ENCODE peak calls at places on chromosomes 4 and X, in five cellular contexts. J is suprapubic skin, D is H1, M is GM23338, U is transverse colon. A is an unnamed sample.

GRCh38 chrX:9475984-9476383 is 11.1 kb downstream of the TBL1X start:
- DNase-seq in J (no peak), D (no peak), U (no peak), M (no peak), A (no peak)

GRCh38 chr4:150080875-150081274 is 2.6 kb downstream of the DCLK2 start:
- DNase-seq in D (no peak), M (no peak), U (no peak), J (no peak), A (no peak)

GRCh38 chr4:109574443-109574850 is 14.4 kb downstream of the MCUB start:
- DNase-seq in J (no peak), U (no peak), M (peak), D (no peak), A (no peak)

GRCh38 chr4:98566491-98567008 is 91.9 kb downstream of the TSPAN5 start:
- DNase-seq in M (no peak), J (no peak), D (no peak), U (no peak), A (no peak)

GRCh38 chrX:96182366-96182765 is 502.3 kb upstream of the DIAPH2 start:
- DNase-seq in D (no peak), M (peak), U (peak), J (no peak), A (no peak)

GRCh38 chrX:154056739-154057367 is 37.2 kb upstream of the IRAK1 start:
- DNase-seq in J (no peak), M (no peak), D (no peak), U (peak), A (no peak)

GRCh38 chr4:17642404-17642783 is 28.0 kb downstream of the MED28 start:
- DNase-seq in D (no peak), U (no peak), M (no peak), J (no peak), A (no peak)

GRCh38 chrX:106933538-106933961 is 13.3 kb downstream of the CLDN2 start:
- DNase-seq in J (no peak), D (no peak), M (no peak), U (no peak), A (no peak)

GRCh38 chrX:41558531-41558930 is 111.4 kb downstream of the NYX start:
- DNase-seq in U (no peak), J (no peak), D (no peak), M (peak), A (no peak)

GRCh38 chrX:9797961-9798360 is 11.7 kb downstream of the SHROOM2 start:
- DNase-seq in U (no peak), M (no peak), D (no peak), J (no peak), A (no peak)

DNA sequence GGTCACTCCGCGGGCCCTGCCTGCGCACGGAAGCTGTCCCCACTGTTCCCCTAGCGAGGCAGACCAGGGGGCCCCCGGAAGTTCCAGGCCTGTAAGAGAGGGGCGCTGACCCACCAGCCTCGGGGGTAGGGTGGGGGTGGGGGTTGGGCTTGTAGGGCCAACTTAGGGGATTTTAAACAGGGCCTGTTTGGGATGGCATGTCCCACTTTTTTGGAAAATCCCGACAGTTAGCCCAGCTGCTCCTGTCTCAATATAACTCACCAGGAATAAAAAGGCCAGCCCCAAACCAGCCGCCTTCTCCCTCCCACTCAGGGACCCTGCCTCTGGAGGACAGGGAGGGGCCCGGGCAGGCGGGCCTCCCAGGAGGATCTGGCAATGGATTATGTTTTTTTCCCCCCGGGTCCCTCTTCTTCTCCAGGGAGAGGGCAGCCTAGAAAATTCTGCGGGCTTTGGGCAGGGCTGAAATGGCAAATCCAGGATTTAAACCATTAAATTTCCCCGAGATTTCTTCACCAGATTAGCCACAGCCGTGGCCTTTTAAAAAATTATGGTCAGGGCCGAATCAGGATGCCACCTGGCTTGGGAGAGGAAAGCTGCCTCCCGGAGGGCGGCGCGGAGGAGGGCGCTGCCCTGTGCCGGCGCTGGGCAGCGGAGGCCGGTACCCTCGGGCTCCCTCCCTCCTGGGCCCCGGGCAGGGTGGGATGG is 959 bp downstream of the PPP2R2C start:
- DNase-seq in U (no peak), M (peak), D (peak), J (peak), A (peak)
- H3K4me3 ChIP-seq in U (peak), M (peak), D (peak), J (peak), A (peak)

GRCh38 chrX:132631579-132632232 is 142.9 kb upstream of the MBNL3 start:
- DNase-seq in U (no peak), M (peak), D (no peak), J (no peak), A (no peak)
- TF ChIP-seq POLR2AphosphoS5 in U (no peak), M (no peak), D (no peak), J (no peak), A (no peak)

GRCh38 chr4:76211769-76212168 is 1.9 kb downstream of the SCARB2 start:
- DNase-seq in U (no peak), M (no peak), D (no peak), J (no peak), A (no peak)

GRCh38 chr4:76210502-76210901 is 3.1 kb downstream of the SCARB2 start:
- DNase-seq in M (no peak), U (no peak), J (no peak), D (no peak), A (no peak)

GRCh38 chr4:76208005-76208765 is 5.4 kb downstream of the SCARB2 start:
- DNase-seq in M (no peak), U (peak), J (peak), D (no peak), A (peak)

GRCh38 chr4:76212301-76212700 is 1.3 kb downstream of the SCARB2 start:
- DNase-seq in J (no peak), D (no peak), U (no peak), M (no peak), A (no peak)

DNA sequence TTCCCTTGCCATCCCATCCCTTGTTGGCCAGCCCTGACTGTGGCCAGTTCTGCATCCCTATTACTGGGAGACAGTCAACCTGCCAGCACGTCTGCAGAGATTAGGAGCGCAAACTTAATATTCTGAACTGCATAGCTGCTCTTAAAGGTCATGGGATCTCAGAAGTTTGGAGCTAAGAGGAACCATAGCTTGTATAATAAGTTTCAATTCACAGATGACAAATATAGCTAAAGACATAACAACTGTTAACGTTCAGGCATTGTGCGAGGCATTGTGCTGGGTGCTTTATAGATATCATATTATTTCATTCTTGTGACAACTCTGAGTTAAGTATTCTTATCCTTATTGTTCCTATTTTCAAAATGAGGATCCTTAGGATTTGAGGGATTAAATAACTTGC is 3.7 kb downstream of the SCARB2 start:
- DNase-seq in M (no peak), U (no peak), J (no peak), D (no peak), A (no peak)
- H3K27ac ChIP-seq in M (no peak), U (peak), J (peak), D (no peak), A (peak)

GRCh38 chrX:10855845-10856244 is 235.5 kb upstream of the MID1 start:
- DNase-seq in D (no peak), U (no peak), M (no peak), J (no peak), A (no peak)

GRCh38 chrX:10847333-10847732 is 226.9 kb upstream of the MID1 start:
- DNase-seq in M (no peak), U (no peak), D (no peak), J (no peak), A (no peak)

GRCh38 chrX:10856797-10857196 is 236.4 kb upstream of the MID1 start:
- DNase-seq in J (no peak), U (no peak), D (no peak), M (no peak), A (no peak)

GRCh38 chrX:10854594-10854993 is 234.2 kb upstream of the MID1 start:
- DNase-seq in M (peak), D (no peak), U (no peak), J (no peak), A (no peak)

DNA sequence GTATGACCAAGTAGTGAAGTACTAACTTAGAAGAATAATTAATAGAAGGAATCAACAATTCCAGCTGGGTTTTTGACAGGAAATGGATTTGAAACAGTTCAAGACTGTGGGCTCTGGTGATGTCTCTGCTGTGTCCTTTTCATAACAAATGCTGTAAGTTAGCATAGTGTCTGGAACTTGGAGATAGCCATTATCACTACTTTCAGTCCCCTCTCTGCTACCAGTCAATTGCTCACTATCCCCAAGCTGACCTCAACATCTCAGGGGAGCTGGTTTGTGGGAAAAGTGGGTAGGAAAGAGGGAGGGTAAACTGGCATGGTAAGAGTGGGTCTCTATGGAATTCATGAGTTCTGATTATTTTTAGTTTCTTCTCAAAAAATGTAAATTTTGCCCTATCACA is 231.4 kb upstream of the MID1 start:
- DNase-seq in M (no peak), U (no peak), D (no peak), J (no peak), A (no peak)
- H3K4me3 ChIP-seq in M (no peak), U (no peak), D (no peak), J (no peak), A (no peak)

DNA sequence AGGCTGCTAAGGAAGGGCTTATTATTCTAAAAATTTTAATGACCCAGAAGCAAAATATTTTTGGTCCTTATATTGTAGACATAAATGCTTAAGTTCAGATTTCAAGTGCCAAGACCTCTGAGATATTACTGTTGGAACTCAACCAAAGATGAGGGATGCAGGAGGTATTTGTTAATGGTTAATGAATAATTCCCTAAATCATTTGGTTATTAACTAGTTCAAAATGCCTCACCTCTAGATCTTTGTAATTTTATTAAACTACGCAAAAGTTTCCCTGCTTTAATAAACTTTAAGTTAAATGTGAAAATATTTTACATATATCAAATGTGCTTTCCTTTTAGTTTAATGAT is 497.1 kb downstream of the SPRY1 start:
- DNase-seq in M (no peak), U (no peak), J (no peak), D (no peak), A (no peak)
- TF ChIP-seq POLR2AphosphoS5 in M (no peak), U (no peak), J (no peak), D (no peak), A (no peak)

DNA sequence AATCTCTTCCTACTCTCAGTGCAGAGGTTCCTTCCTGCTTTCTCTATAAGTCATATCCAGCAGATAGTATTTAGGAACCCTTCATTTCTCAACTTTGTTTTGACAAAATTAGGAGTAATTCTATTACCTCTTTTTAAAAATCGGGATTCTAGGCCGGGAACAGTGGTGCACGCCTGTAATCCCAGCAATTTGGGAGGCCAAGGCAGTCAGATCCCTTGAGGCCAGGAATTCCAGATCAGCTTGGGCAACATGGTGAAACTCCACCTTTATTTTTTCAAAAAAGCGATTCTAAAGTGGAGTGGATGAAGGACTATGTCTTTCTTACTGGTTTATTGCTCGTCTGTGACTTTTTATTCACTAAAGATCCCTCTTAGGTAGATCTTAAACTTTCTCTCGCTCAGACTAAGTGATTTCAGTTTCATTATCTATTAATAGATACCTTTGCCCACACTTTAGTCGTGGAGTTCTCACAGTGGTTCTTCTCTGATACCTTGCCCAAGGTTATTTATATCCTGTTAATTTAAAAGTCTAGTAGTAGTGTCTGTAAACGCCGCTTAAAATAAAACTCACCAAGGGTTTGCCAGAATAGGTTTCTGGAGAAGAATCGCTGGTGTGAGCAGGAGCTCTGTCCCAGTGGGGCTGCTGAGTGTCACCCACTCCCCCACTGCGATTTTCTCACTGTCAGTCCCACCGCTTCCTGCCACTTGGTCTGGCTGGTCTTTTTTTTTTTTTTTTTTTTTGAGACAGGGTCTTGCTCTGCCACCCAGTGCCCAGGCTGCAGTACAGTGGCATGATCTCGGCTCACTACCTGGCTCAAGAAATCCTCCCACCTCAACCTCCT is 27.0 kb upstream of the TMEM131L start:
- DNase-seq in U (no peak), M (no peak), J (no peak), D (no peak), A (no peak)
- H3K27ac ChIP-seq in U (peak), M (no peak), J (no peak), D (no peak), A (no peak)

GRCh38 chr4:96465834-96466233 is 625.9 kb downstream of the PDHA2 start:
- DNase-seq in D (no peak), M (no peak), U (no peak), J (no peak), A (no peak)
- H3K4me3 ChIP-seq in D (no peak), M (no peak), U (no peak), J (no peak), A (no peak)

A was measured in vagina.